ENCODE peak calls at places on chromosomes 4 and X, in eight cellular contexts. P is HCT116, B is A549, M is heart left ventricle, A is HepG2, I is IMR-90, O is upper lobe of left lung, C is right lobe of liver. S is an unnamed sample.
A peak's percentile ranks its signal among the peaks of the same experiment; 100 is the strongest.

GRCh38 chr4:77415689-77416088 is 189.9 kb upstream of the CXCL13 start:
- ATAC-seq in P (no peak), B (no peak), M (no peak), A (no peak), I (no peak), O (no peak), C (no peak), S (no peak)

GRCh38 chrX:120015145-120016067 is 62.1 kb downstream of the RHOXF2B start:
- ATAC-seq in P (no peak), B (peak; percentile 40), M (no peak), A (peak; percentile 39), I (no peak), O (peak; percentile 66), C (no peak), S (peak; percentile 31)

GRCh38 chr4:168993724-168994510 is 16.1 kb downstream of the CBR4 start:
- ATAC-seq in P (peak; percentile 52), B (no peak), M (peak; percentile 67), A (no peak), I (no peak), O (no peak), C (no peak), S (no peak)

GRCh38 chr4:183631577-183632198 is 27.3 kb downstream of the RWDD4 start:
- ATAC-seq in P (no peak), B (no peak), M (no peak), A (no peak), I (no peak), O (no peak), C (peak; percentile 95), S (no peak)

GRCh38 chr4:67380154-67380553 is 165.1 kb downstream of the CENPC start:
- ATAC-seq in P (no peak), B (no peak), M (no peak), A (no peak), I (no peak), O (no peak), C (no peak), S (no peak)

GRCh38 chrX:39756086-39756883 is 341.5 kb downstream of the BCOR start:
- ATAC-seq in P (peak; percentile 26), B (peak; percentile 17), M (no peak), A (no peak), I (no peak), O (no peak), C (no peak), S (no peak)

GRCh38 chr4:119081542-119081859 is 54.1 kb upstream of the MYOZ2 start:
- ATAC-seq in P (no peak), B (no peak), M (no peak), A (no peak), I (no peak), O (no peak), C (no peak), S (no peak)

GRCh38 chrX:109281478-109282275 is 200.2 kb downstream of the GUCY2F start:
- ATAC-seq in P (no peak), B (no peak), M (peak; percentile 58), A (no peak), I (no peak), O (no peak), C (no peak), S (no peak)

GRCh38 chr4:20172070-20172760 is 79.5 kb upstream of the SLIT2 start:
- ATAC-seq in P (no peak), B (no peak), M (no peak), A (no peak), I (peak; percentile 35), O (no peak), C (no peak), S (no peak)

GRCh38 chrX:56248492-56248891 is 16.3 kb downstream of the KLF8 start:
- ATAC-seq in P (peak; percentile 77), B (peak; percentile 73), M (no peak), A (peak; percentile 78), I (peak; percentile 60), O (peak; percentile 57), C (peak; percentile 85), S (peak; percentile 71)

GRCh38 chr4:94488667-94489066 is 36.9 kb downstream of the PDLIM5 start:
- ATAC-seq in P (peak; percentile 41), B (peak; percentile 90), M (peak; percentile 23), A (no peak), I (peak; percentile 94), O (no peak), C (no peak), S (no peak)

GRCh38 chr4:83046693-83047473 is 11.9 kb downstream of the COPS4 start:
- ATAC-seq in P (no peak), B (no peak), M (no peak), A (no peak), I (no peak), O (no peak), C (no peak), S (no peak)
- TF ChIP-seq CTCF in P (no peak), B (no peak), M (no peak), A (no peak), I (no peak), O (no peak), C (no peak), S (no peak)

GRCh38 chrX:15335135-15336022 is at the start of gene PIGA:
- ATAC-seq in P (peak; percentile 98), B (peak; percentile 98), M (peak; percentile 99), A (peak; percentile 100), I (peak; percentile 96), O (peak; percentile 99), C (peak; percentile 99), S (peak; percentile 98)
- TF ChIP-seq POLR2A in P (no peak), B (peak; percentile 54), M (peak; percentile 68), A (peak; percentile 74), I (peak; percentile 82), O (peak; percentile 82), C (peak; percentile 94), S (peak; percentile 95)

GRCh38 chr4:143558823-143559756 is 45.6 kb downstream of the SMARCA5 start:
- ATAC-seq in P (peak; percentile 76), B (peak; percentile 88), M (peak; percentile 92), A (peak; percentile 97), I (peak; percentile 93), O (peak; percentile 94), C (peak; percentile 97), S (peak; percentile 90)
- TF ChIP-seq CTCF in P (peak; percentile 35), B (peak; percentile 72), M (peak; percentile 80), A (peak; percentile 93), I (peak; percentile 3), O (peak; percentile 32), C (peak; percentile 76), S (no peak)

DNA sequence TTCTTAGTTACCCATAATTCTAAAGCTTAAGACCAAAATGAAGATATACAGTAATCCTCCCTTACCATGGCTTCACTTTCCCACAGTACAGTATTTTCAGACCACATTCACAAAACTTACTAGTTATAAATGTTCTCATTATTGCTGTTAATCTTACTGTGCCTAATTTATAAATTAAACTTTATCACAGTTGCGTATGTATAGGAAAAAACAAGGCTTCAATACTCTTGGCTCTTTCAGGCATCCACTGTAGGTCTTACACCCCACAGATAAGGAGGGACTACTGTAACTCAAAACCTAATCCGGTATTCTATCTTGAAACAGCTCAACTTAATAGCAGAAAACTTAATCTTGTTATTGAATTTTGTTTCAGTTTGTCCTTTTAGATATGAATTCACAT is 3.6 kb downstream of the HMGB2 start:
- ATAC-seq in P (no peak), B (no peak), M (no peak), A (no peak), I (no peak), O (no peak), C (no peak), S (no peak)
- TF ChIP-seq POLR2A in P (no peak), B (no peak), M (no peak), A (peak; percentile 38), I (no peak), O (no peak), C (no peak), S (no peak)

GRCh38 chrX:129115935-129116334 is 407.4 kb downstream of the SMARCA1 start:
- ATAC-seq in P (no peak), B (no peak), M (no peak), A (peak; percentile 84), I (no peak), O (no peak), C (peak; percentile 67), S (no peak)

GRCh38 chrX:129116651-129117050 is 406.6 kb downstream of the SMARCA1 start:
- ATAC-seq in P (no peak), B (no peak), M (no peak), A (peak; percentile 91), I (no peak), O (no peak), C (no peak), S (no peak)

DNA sequence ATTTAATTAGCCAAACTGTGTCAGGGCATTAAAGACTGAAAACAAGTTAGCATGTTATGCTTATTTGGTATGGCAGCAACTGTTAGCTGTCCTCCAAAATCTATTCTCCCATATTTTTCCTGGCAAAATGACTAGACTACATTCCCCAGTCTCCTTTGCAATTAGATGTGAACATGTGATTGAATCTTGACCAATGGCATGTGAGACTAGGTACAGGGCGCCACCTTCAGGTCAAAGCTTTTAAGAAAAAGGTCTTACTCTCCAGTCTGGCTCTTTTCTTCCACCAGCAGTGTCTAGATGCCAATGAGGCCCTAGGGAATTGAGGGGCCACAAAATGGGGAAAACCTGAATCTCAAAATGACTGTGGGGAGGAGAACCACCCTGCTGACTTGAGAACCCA is 408.2 kb downstream of the SMARCA1 start:
- ATAC-seq in P (peak; percentile 72), B (no peak), M (no peak), A (peak; percentile 49), I (no peak), O (no peak), C (no peak), S (no peak)
- TF ChIP-seq CTCF in P (peak; percentile 55), B (peak; percentile 22), M (no peak), A (peak; percentile 60), I (peak; percentile 20), O (no peak), C (no peak), S (no peak)

GRCh38 chr4:75940692-75941253 is at the start of gene NAAA:
- ATAC-seq in P (peak; percentile 90), B (peak; percentile 93), M (peak; percentile 90), A (peak; percentile 90), I (peak; percentile 92), O (peak; percentile 95), C (peak; percentile 95), S (peak; percentile 94)
- TF ChIP-seq POLR2A in P (no peak), B (peak; percentile 55), M (no peak), A (no peak), I (no peak), O (no peak), C (peak; percentile 77), S (no peak)

GRCh38 chr4:1061747-1062146 is 50.3 kb downstream of the FGFRL1 start:
- ATAC-seq in P (no peak), B (no peak), M (no peak), A (no peak), I (no peak), O (no peak), C (no peak), S (no peak)

GRCh38 chr4:1058997-1059665 is 47.7 kb downstream of the FGFRL1 start:
- ATAC-seq in P (no peak), B (no peak), M (no peak), A (peak; percentile 20), I (no peak), O (peak; percentile 27), C (no peak), S (no peak)

GRCh38 chr4:1060646-1061371 is 49.4 kb downstream of the FGFRL1 start:
- ATAC-seq in P (no peak), B (no peak), M (no peak), A (no peak), I (no peak), O (no peak), C (no peak), S (no peak)

GRCh38 chr4:1061372-1061700 is 49.9 kb downstream of the FGFRL1 start:
- ATAC-seq in P (no peak), B (no peak), M (no peak), A (no peak), I (no peak), O (no peak), C (no peak), S (no peak)

GRCh38 chr4:1060121-1060520 is 48.7 kb downstream of the FGFRL1 start:
- ATAC-seq in P (no peak), B (no peak), M (no peak), A (no peak), I (no peak), O (no peak), C (no peak), S (no peak)
- TF ChIP-seq CTCF in P (no peak), B (no peak), M (no peak), A (no peak), I (no peak), O (no peak), C (no peak), S (no peak)

S was measured in gastroesophageal sphincter.